ENCODE peak calls at places on chromosomes 6 and 20, in five cellular contexts. F is A549, L is GM12878, R is GM23338, Z is K562. J is an unnamed sample.

GRCh38 chr20:2151805-2152727 is 50.4 kb downstream of the STK35 start:
- DNase-seq in F (no peak), L (no peak), R (no peak), Z (no peak), J (no peak)

GRCh38 chr6:20377623-20378265 is 23.9 kb upstream of the E2F3 start:
- DNase-seq in F (no peak), L (no peak), R (no peak), Z (no peak), J (no peak)

GRCh38 chr20:33653900-33654596 is 8.1 kb upstream of the C20orf144 start:
- DNase-seq in F (no peak), L (no peak), R (peak), Z (peak), J (no peak)

GRCh38 chr6:11654876-11655275 is 117.3 kb downstream of the TMEM170B start:
- DNase-seq in F (no peak), L (no peak), R (no peak), Z (no peak), J (no peak)

GRCh38 chr6:99613398-99613704 is 6.7 kb downstream of the PRDM13 start:
- DNase-seq in F (peak), L (no peak), R (peak), Z (no peak), J (no peak)

GRCh38 chr20:20021835-20022234 is 4.7 kb downstream of the NAA20 start:
- DNase-seq in F (no peak), L (no peak), R (no peak), Z (no peak), J (no peak)

GRCh38 chr20:32737371-32738223 is 5.7 kb downstream of the COMMD7 start:
- DNase-seq in F (no peak), L (no peak), R (no peak), Z (no peak), J (no peak)

GRCh38 chr6:41429506-41430504 is 94.4 kb downstream of the NCR2 start:
- DNase-seq in F (no peak), L (no peak), R (no peak), Z (no peak), J (no peak)

GRCh38 chr20:40343390-40343789 is 345.6 kb downstream of the MAFB start:
- DNase-seq in F (no peak), L (no peak), R (peak), Z (no peak), J (no peak)

GRCh38 chr20:45345104-45345936 is 2.9 kb downstream of the SDC4 start:
- DNase-seq in F (no peak), L (no peak), R (no peak), Z (no peak), J (no peak)

GRCh38 chr6:127878115-127878514 is 22.7 kb downstream of the THEMIS start:
- DNase-seq in F (no peak), L (no peak), R (no peak), Z (no peak), J (no peak)

GRCh38 chr6:152750694-152751093 is at the start of gene VIP:
- DNase-seq in F (no peak), L (no peak), R (peak), Z (no peak), J (peak)

GRCh38 chr20:2394411-2395055 is 13.8 kb downstream of the TGM6 start:
- DNase-seq in F (no peak), L (no peak), R (no peak), Z (no peak), J (no peak)

GRCh38 chr6:120262354-120262753 is 912.8 kb upstream of the MAN1A1 start:
- DNase-seq in F (no peak), L (no peak), R (no peak), Z (no peak), J (no peak)

GRCh38 chr6:82959385-82959941 is 106.2 kb downstream of the UBE3D start:
- DNase-seq in F (no peak), L (no peak), R (peak), Z (no peak), J (no peak)

GRCh38 chr20:6940052-6940451 is 172.6 kb downstream of the BMP2 start:
- DNase-seq in F (no peak), L (no peak), R (peak), Z (peak), J (peak)

GRCh38 chr6:18226451-18226850 is 37.9 kb downstream of the DEK start:
- DNase-seq in F (no peak), L (no peak), R (no peak), Z (no peak), J (no peak)

GRCh38 chr20:15068486-15068885 is 731.1 kb upstream of the FLRT3 start:
- DNase-seq in F (no peak), L (no peak), R (no peak), Z (no peak), J (no peak)

GRCh38 chr6:119686644-119687043 is 337.1 kb upstream of the MAN1A1 start:
- DNase-seq in F (no peak), L (no peak), R (no peak), Z (no peak), J (no peak)

GRCh38 chr20:62924567-62925419 is 1.5 kb downstream of the DIDO1 start:
- DNase-seq in F (no peak), L (no peak), R (no peak), Z (no peak), J (peak)

GRCh38 chr6:14792118-14792955 is 453.5 kb upstream of the JARID2 start:
- DNase-seq in F (no peak), L (no peak), R (no peak), Z (no peak), J (no peak)
- TF ChIP-seq JUNB in F (no peak), L (no peak), R (no peak), Z (no peak), J (no peak)

DNA sequence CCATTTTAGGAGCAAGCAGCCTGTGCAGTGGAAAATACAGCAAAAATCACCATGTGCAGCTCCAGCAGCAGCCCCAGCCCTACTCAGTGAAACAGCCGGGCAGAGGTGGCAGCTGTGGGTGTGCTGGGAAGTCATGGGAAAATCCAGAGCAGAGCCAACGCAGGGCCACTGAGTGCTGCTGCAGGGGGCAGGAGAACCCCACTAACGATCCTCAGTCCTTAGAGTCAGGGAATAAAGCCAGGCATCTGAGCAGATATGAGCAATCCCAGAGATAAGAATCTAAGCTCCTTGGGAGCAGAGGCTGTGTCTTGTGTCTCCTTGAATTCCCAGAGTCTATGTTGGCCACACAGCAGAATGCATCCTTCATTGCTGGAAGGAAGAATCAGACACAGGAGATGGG is 493.1 kb upstream of the MAP3K7 start:
- DNase-seq in F (no peak), L (no peak), R (peak), Z (no peak), J (no peak)
- TF ChIP-seq JUNB in F (no peak), L (no peak), R (no peak), Z (no peak), J (no peak)

GRCh38 chr6:156057869-156058268 is 602.2 kb upstream of the NOX3 start:
- DNase-seq in F (no peak), L (no peak), R (no peak), Z (no peak), J (no peak)

GRCh38 chr6:156060013-156060412 is 604.4 kb upstream of the NOX3 start:
- DNase-seq in F (no peak), L (no peak), R (no peak), Z (no peak), J (no peak)

GRCh38 chr6:156061465-156061864 is 605.8 kb upstream of the NOX3 start:
- DNase-seq in F (no peak), L (no peak), R (no peak), Z (no peak), J (no peak)

GRCh38 chr6:156056085-156056484 is 600.4 kb upstream of the NOX3 start:
- DNase-seq in F (no peak), L (no peak), R (no peak), Z (no peak), J (no peak)

DNA sequence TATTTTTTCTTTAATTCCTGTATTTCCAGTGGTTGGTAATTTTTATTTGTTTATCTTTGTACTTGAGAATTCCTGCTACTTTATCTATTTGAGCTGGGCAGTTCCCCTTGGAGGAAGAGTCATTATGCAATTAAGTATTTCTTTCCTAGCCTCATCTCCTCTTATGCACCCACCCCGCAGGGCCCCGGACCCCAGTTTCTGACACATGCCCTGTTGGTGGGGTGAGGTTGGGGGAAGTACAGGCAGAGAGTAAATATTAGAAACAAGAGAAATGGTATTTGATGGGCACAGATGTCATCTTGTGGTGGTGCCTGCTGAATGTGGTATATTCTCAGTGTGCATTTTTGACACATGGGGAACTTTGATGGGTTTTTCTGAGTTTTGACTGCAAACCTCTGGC is 602.7 kb upstream of the NOX3 start:
- DNase-seq in F (no peak), L (no peak), R (no peak), Z (no peak), J (no peak)
- TF ChIP-seq JUNB in F (no peak), L (no peak), R (no peak), Z (no peak), J (no peak)

GRCh38 chr20:57379263-57379647 is 11.9 kb upstream of the RBM38 start:
- DNase-seq in F (no peak), L (no peak), R (no peak), Z (no peak), J (no peak)

GRCh38 chr20:57380081-57380750 is 11.0 kb upstream of the RBM38 start:
- DNase-seq in F (no peak), L (no peak), R (no peak), Z (no peak), J (no peak)

GRCh38 chr20:57378107-57378506 is 13.1 kb upstream of the RBM38 start:
- DNase-seq in F (no peak), L (no peak), R (no peak), Z (no peak), J (no peak)

GRCh38 chr20:57377350-57377749 is 13.8 kb upstream of the RBM38 start:
- DNase-seq in F (no peak), L (no peak), R (no peak), Z (no peak), J (no peak)

GRCh38 chr20:57378646-57379262 is 12.4 kb upstream of the RBM38 start:
- DNase-seq in F (no peak), L (no peak), R (no peak), Z (no peak), J (no peak)
- TF ChIP-seq JUNB in F (no peak), L (peak), R (no peak), Z (no peak), J (no peak)

DNA sequence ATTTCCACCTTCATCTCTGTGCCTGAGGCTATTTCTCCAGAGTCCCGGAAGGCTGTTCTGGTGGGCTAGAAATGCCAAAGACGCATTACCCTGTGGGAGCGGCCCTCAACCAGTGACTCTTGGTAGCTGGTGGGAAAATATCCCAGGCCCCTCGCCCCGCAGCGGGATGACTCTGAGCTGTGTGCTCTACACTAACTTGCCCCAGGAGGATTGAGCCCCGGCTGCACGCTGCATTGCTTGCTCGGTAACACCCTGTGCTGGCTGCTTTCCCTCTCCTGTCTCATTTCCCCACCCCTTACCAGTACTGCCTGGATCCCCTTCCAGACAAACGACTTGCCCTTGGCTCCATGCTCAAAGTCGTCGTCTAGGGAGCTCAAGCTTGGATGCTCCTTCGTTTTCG is 411.8 kb upstream of the SULF2 start:
- DNase-seq in F (no peak), L (no peak), R (no peak), Z (no peak), J (no peak)
- TF ChIP-seq JUNB in F (no peak), L (no peak), R (no peak), Z (no peak), J (no peak)

GRCh38 chr20:37744347-37744746 is 50.5 kb downstream of the CTNNBL1 start:
- DNase-seq in F (no peak), L (no peak), R (no peak), Z (no peak), J (no peak)
- TF ChIP-seq JUNB in F (no peak), L (no peak), R (no peak), Z (no peak), J (no peak)

GRCh38 chr6:47288245-47289090 is 21.2 kb downstream of the TNFRSF21 start:
- DNase-seq in F (no peak), L (no peak), R (no peak), Z (no peak), J (no peak)
- TF ChIP-seq JUNB in F (no peak), L (no peak), R (no peak), Z (no peak), J (no peak)

GRCh38 chr6:108805611-108806181 is 42.5 kb upstream of the ARMC2 start:
- DNase-seq in F (no peak), L (peak), R (no peak), Z (no peak), J (no peak)
- TF ChIP-seq JUNB in F (no peak), L (peak), R (no peak), Z (no peak), J (no peak)

J was measured in HepG2.